ENCODE peak calls at places on chromosomes 7 and 10, in six cellular contexts. V, P, R, A, K and T are unnamed samples.

GRCh38 chr7:134495546-134495945 is 31.8 kb upstream of the AKR1B10 start:
- DNase-seq in R (no peak), V (no peak), K (no peak), P (no peak), A (no peak), T (no peak)

GRCh38 chr10:60827791-60828488 is 49.7 kb downstream of the CDK1 start:
- DNase-seq in A (no peak), K (no peak), R (no peak), V (no peak), P (no peak), T (no peak)

GRCh38 chr7:138564365-138564764 is 104.3 kb downstream of the TRIM24 start:
- DNase-seq in R (no peak), K (no peak), P (no peak), A (no peak), V (no peak), T (no peak)

GRCh38 chr7:2281556-2281955 is 32.7 kb downstream of the SNX8 start:
- DNase-seq in A (no peak), V (no peak), P (no peak), R (no peak), K (peak; percentile 62), T (no peak)

GRCh38 chr10:15605740-15606369 is 113.9 kb downstream of the ITGA8 start:
- DNase-seq in P (no peak), K (no peak), R (no peak), A (no peak), V (no peak), T (no peak)

GRCh38 chr10:96124230-96125141 is 5.6 kb upstream of the ZNF518A start:
- DNase-seq in K (peak; percentile 59), R (no peak), A (no peak), V (peak; percentile 20), P (no peak), T (no peak)

GRCh38 chr10:116737582-116738358 is 4.6 kb downstream of the HSPA12A start:
- DNase-seq in K (no peak), A (no peak), V (no peak), P (peak; percentile 22), R (no peak), T (no peak)

GRCh38 chr10:121500591-121501341 is 97.5 kb downstream of the FGFR2 start:
- DNase-seq in K (no peak), R (no peak), A (no peak), V (no peak), P (no peak), T (no peak)

GRCh38 chr10:87930929-87931835 is 67.8 kb downstream of the PTEN start:
- DNase-seq in V (no peak), R (no peak), A (no peak), P (no peak), K (no peak), T (no peak)

GRCh38 chr10:35339946-35340345 is 3.6 kb downstream of the CCNY start:
- DNase-seq in P (no peak), A (no peak), V (no peak), K (peak; percentile 56), R (no peak), T (no peak)

GRCh38 chr7:146960747-146961416 is 844.3 kb downstream of the CNTNAP2 start:
- DNase-seq in A (no peak), K (no peak), R (no peak), P (no peak), V (peak; percentile 75), T (no peak)

GRCh38 chr7:124246262-124246863 is 213.5 kb upstream of the TMEM229A start:
- DNase-seq in P (no peak), R (no peak), V (no peak), K (peak; percentile 27), A (no peak), T (no peak)

GRCh38 chr7:144854839-144855424 is 19.1 kb upstream of the TPK1 start:
- DNase-seq in A (no peak), K (peak; percentile 59), V (peak; percentile 51), R (no peak), P (no peak), T (no peak)

GRCh38 chr7:101243786-101244384 is 996 bp downstream of the FIS1 start:
- DNase-seq in K (peak; percentile 27), P (no peak), A (no peak), V (no peak), R (no peak), T (peak; percentile 3)

GRCh38 chr7:101077303-101078086 is 7.8 kb upstream of the TRIM56 start:
- DNase-seq in K (peak; percentile 62), R (peak; percentile 70), P (peak; percentile 13), V (peak; percentile 68), A (peak; percentile 78), T (peak; percentile 60)

GRCh38 chr10:4498763-4499251 is 327.2 kb upstream of the AKR1E2 start:
- DNase-seq in P (no peak), K (peak; percentile 97), R (no peak), V (no peak), A (no peak), T (no peak)

GRCh38 chr7:137590686-137591255 is 247.2 kb upstream of the PTN start:
- DNase-seq in R (no peak), V (no peak), K (no peak), P (no peak), A (no peak), T (no peak)

GRCh38 chr10:88110355-88110754 is 246.9 kb downstream of the PTEN start:
- DNase-seq in K (peak; percentile 31), V (no peak), A (no peak), R (no peak), P (no peak), T (no peak)

GRCh38 chr7:134954197-134955082 is 31.9 kb upstream of the AGBL3 start:
- DNase-seq in K (peak; percentile 72), P (no peak), V (no peak), A (no peak), R (no peak), T (peak; percentile 62)

GRCh38 chr10:74227697-74228424 is 76.8 kb downstream of the ADK start:
- DNase-seq in A (no peak), V (no peak), P (no peak), K (peak; percentile 24), R (no peak), T (no peak)

GRCh38 chr10:4733150-4733842 is 92.7 kb upstream of the AKR1E2 start:
- DNase-seq in K (no peak), R (no peak), A (no peak), P (no peak), V (no peak), T (no peak)

GRCh38 chr10:28744021-28744420 is 66.7 kb downstream of the BAMBI start:
- DNase-seq in P (no peak), K (no peak), V (no peak), R (no peak), A (no peak), T (no peak)

GRCh38 chr7:149855368-149856305 is 17.5 kb downstream of the ZNF862 start:
- DNase-seq in V (no peak), A (no peak), K (peak; percentile 75), P (no peak), R (no peak), T (no peak)

GRCh38 chr10:78905015-78905939 is 163.5 kb upstream of the ZMIZ1 start:
- DNase-seq in A (no peak), V (no peak), P (no peak), R (no peak), K (no peak), T (no peak)

GRCh38 chr7:17852361-17852760 is 87.9 kb downstream of the SNX13 start:
- DNase-seq in R (no peak), V (no peak), K (no peak), P (no peak), A (no peak), T (no peak)

GRCh38 chr10:12975266-12975665 is 26.2 kb downstream of the CCDC3 start:
- DNase-seq in P (no peak), V (no peak), K (no peak), A (no peak), R (no peak), T (no peak)

GRCh38 chr7:28160551-28160991 is 20.0 kb downstream of the JAZF1 start:
- DNase-seq in P (no peak), A (no peak), K (no peak), V (no peak), R (no peak), T (no peak)

GRCh38 chr7:2024227-2024918 is 208.4 kb downstream of the MAD1L1 start:
- DNase-seq in P (no peak), R (peak; percentile 14), A (no peak), K (no peak), V (no peak), T (no peak)